ENCODE peak calls at places on chromosomes 12 and 14, in eight cellular contexts. One of them, this sample, is unnamed.

GRCh38 chr14:63781686-63782085 is 53.8 kb upstream of the SGPP1 start:
- DNase-seq in C1 segment of cervical spinal cord: no peak
- DNase-seq in bronchial epithelial cell: peak
- DNase-seq in substantia nigra: no peak
- DNase-seq in iris pigment epithelial cell: peak
- DNase-seq in left ventricle myocardium inferior: no peak
- DNase-seq in NT2/D1: no peak
- DNase-seq in T-cell: no peak
- DNase-seq in this sample: no peak

GRCh38 chr12:64907097-64907496 is 82.7 kb downstream of the TBC1D30 start:
- DNase-seq in C1 segment of cervical spinal cord: no peak
- DNase-seq in bronchial epithelial cell: no peak
- DNase-seq in substantia nigra: no peak
- DNase-seq in iris pigment epithelial cell: no peak
- DNase-seq in left ventricle myocardium inferior: no peak
- DNase-seq in NT2/D1: no peak
- DNase-seq in T-cell: no peak
- DNase-seq in this sample: no peak

GRCh38 chr12:51862947-51863346 is 14.4 kb upstream of the FIGNL2 start:
- DNase-seq in C1 segment of cervical spinal cord: no peak
- DNase-seq in bronchial epithelial cell: no peak
- DNase-seq in substantia nigra: no peak
- DNase-seq in iris pigment epithelial cell: no peak
- DNase-seq in left ventricle myocardium inferior: no peak
- DNase-seq in NT2/D1: no peak
- DNase-seq in T-cell: no peak
- DNase-seq in this sample: no peak

GRCh38 chr12:87160848-87161601 is 868.2 kb downstream of the C12orf50 start:
- DNase-seq in C1 segment of cervical spinal cord: no peak
- DNase-seq in bronchial epithelial cell: peak
- DNase-seq in substantia nigra: no peak
- DNase-seq in iris pigment epithelial cell: no peak
- DNase-seq in left ventricle myocardium inferior: no peak
- DNase-seq in NT2/D1: no peak
- DNase-seq in T-cell: no peak
- DNase-seq in this sample: no peak

GRCh38 chr12:109741286-109741969 is 27.8 kb downstream of the FAM222A start:
- DNase-seq in C1 segment of cervical spinal cord: no peak
- DNase-seq in bronchial epithelial cell: no peak
- DNase-seq in substantia nigra: no peak
- DNase-seq in iris pigment epithelial cell: no peak
- DNase-seq in left ventricle myocardium inferior: peak
- DNase-seq in NT2/D1: no peak
- DNase-seq in T-cell: no peak
- DNase-seq in this sample: no peak

GRCh38 chr12:4119157-4119761 is 154.3 kb upstream of the CCND2 start:
- DNase-seq in C1 segment of cervical spinal cord: no peak
- DNase-seq in bronchial epithelial cell: no peak
- DNase-seq in substantia nigra: no peak
- DNase-seq in iris pigment epithelial cell: no peak
- DNase-seq in left ventricle myocardium inferior: no peak
- DNase-seq in NT2/D1: no peak
- DNase-seq in T-cell: no peak
- DNase-seq in this sample: no peak

GRCh38 chr12:25249951-25250738 is 584 bp downstream of the KRAS start:
- DNase-seq in C1 segment of cervical spinal cord: peak
- DNase-seq in bronchial epithelial cell: no peak
- DNase-seq in substantia nigra: peak
- DNase-seq in iris pigment epithelial cell: peak
- DNase-seq in left ventricle myocardium inferior: peak
- DNase-seq in NT2/D1: peak
- DNase-seq in T-cell: peak
- DNase-seq in this sample: peak

GRCh38 chr14:71474866-71475265 is 457.4 kb upstream of the RGS6 start:
- DNase-seq in C1 segment of cervical spinal cord: no peak
- DNase-seq in bronchial epithelial cell: no peak
- DNase-seq in substantia nigra: no peak
- DNase-seq in iris pigment epithelial cell: no peak
- DNase-seq in left ventricle myocardium inferior: no peak
- DNase-seq in NT2/D1: no peak
- DNase-seq in T-cell: no peak
- DNase-seq in this sample: no peak

GRCh38 chr12:49389092-49389703 is 21.9 kb downstream of the SPATS2 start:
- DNase-seq in C1 segment of cervical spinal cord: peak
- DNase-seq in bronchial epithelial cell: no peak
- DNase-seq in substantia nigra: no peak
- DNase-seq in iris pigment epithelial cell: no peak
- DNase-seq in left ventricle myocardium inferior: peak
- DNase-seq in NT2/D1: no peak
- DNase-seq in T-cell: peak
- DNase-seq in this sample: no peak

GRCh38 chr14:76937181-76938091 is 91.1 kb downstream of the IRF2BPL start:
- DNase-seq in C1 segment of cervical spinal cord: no peak
- DNase-seq in bronchial epithelial cell: no peak
- DNase-seq in substantia nigra: peak
- DNase-seq in iris pigment epithelial cell: peak
- DNase-seq in left ventricle myocardium inferior: peak
- DNase-seq in NT2/D1: no peak
- DNase-seq in T-cell: no peak
- DNase-seq in this sample: peak

GRCh38 chr14:25375639-25376038 is 325.7 kb upstream of the STXBP6 start:
- DNase-seq in C1 segment of cervical spinal cord: no peak
- DNase-seq in bronchial epithelial cell: no peak
- DNase-seq in substantia nigra: no peak
- DNase-seq in iris pigment epithelial cell: no peak
- DNase-seq in left ventricle myocardium inferior: no peak
- DNase-seq in NT2/D1: no peak
- DNase-seq in T-cell: no peak
- DNase-seq in this sample: no peak

GRCh38 chr12:114041590-114041989 is 75.5 kb upstream of the RBM19 start:
- DNase-seq in C1 segment of cervical spinal cord: no peak
- DNase-seq in bronchial epithelial cell: no peak
- DNase-seq in substantia nigra: no peak
- DNase-seq in iris pigment epithelial cell: no peak
- DNase-seq in left ventricle myocardium inferior: no peak
- DNase-seq in NT2/D1: no peak
- DNase-seq in T-cell: no peak
- DNase-seq in this sample: no peak

GRCh38 chr12:70154087-70154486 is 89.1 kb upstream of the CNOT2 start:
- DNase-seq in C1 segment of cervical spinal cord: no peak
- DNase-seq in bronchial epithelial cell: peak
- DNase-seq in substantia nigra: no peak
- DNase-seq in iris pigment epithelial cell: no peak
- DNase-seq in left ventricle myocardium inferior: no peak
- DNase-seq in NT2/D1: no peak
- DNase-seq in T-cell: no peak
- DNase-seq in this sample: no peak

GRCh38 chr12:77402726-77403125 is 337.4 kb upstream of the E2F7 start:
- DNase-seq in C1 segment of cervical spinal cord: no peak
- DNase-seq in bronchial epithelial cell: peak
- DNase-seq in substantia nigra: no peak
- DNase-seq in iris pigment epithelial cell: peak
- DNase-seq in left ventricle myocardium inferior: no peak
- DNase-seq in NT2/D1: no peak
- DNase-seq in T-cell: no peak
- DNase-seq in this sample: no peak

GRCh38 chr14:61812347-61813100 is 50.3 kb downstream of the SNAPC1 start:
- DNase-seq in C1 segment of cervical spinal cord: peak
- DNase-seq in bronchial epithelial cell: no peak
- DNase-seq in substantia nigra: no peak
- DNase-seq in iris pigment epithelial cell: no peak
- DNase-seq in left ventricle myocardium inferior: no peak
- DNase-seq in NT2/D1: no peak
- DNase-seq in T-cell: no peak
- DNase-seq in this sample: no peak

GRCh38 chr14:68665792-68666195 is 127.1 kb downstream of the ZFP36L1 start:
- DNase-seq in C1 segment of cervical spinal cord: no peak
- DNase-seq in bronchial epithelial cell: no peak
- DNase-seq in substantia nigra: no peak
- DNase-seq in iris pigment epithelial cell: no peak
- DNase-seq in left ventricle myocardium inferior: no peak
- DNase-seq in NT2/D1: no peak
- DNase-seq in T-cell: no peak
- DNase-seq in this sample: no peak

GRCh38 chr12:95380997-95381786 is 92.8 kb upstream of the METAP2 start:
- DNase-seq in C1 segment of cervical spinal cord: no peak
- DNase-seq in bronchial epithelial cell: no peak
- DNase-seq in substantia nigra: no peak
- DNase-seq in iris pigment epithelial cell: peak
- DNase-seq in left ventricle myocardium inferior: no peak
- DNase-seq in NT2/D1: no peak
- DNase-seq in T-cell: no peak
- DNase-seq in this sample: no peak

GRCh38 chr12:34300376-34301250 is 278.3 kb downstream of the ALG10 start:
- DNase-seq in C1 segment of cervical spinal cord: no peak
- DNase-seq in bronchial epithelial cell: no peak
- DNase-seq in substantia nigra: no peak
- DNase-seq in iris pigment epithelial cell: no peak
- DNase-seq in left ventricle myocardium inferior: no peak
- DNase-seq in NT2/D1: no peak
- DNase-seq in T-cell: no peak
- DNase-seq in this sample: no peak

GRCh38 chr12:87931764-87932163 is 97.4 kb downstream of the C12orf50 start:
- DNase-seq in C1 segment of cervical spinal cord: no peak
- DNase-seq in bronchial epithelial cell: peak
- DNase-seq in substantia nigra: no peak
- DNase-seq in iris pigment epithelial cell: peak
- DNase-seq in left ventricle myocardium inferior: no peak
- DNase-seq in NT2/D1: no peak
- DNase-seq in T-cell: no peak
- DNase-seq in this sample: no peak

GRCh38 chr12:68240975-68241374 is 12.4 kb downstream of the IL22 start:
- DNase-seq in C1 segment of cervical spinal cord: no peak
- DNase-seq in bronchial epithelial cell: no peak
- DNase-seq in substantia nigra: no peak
- DNase-seq in iris pigment epithelial cell: peak
- DNase-seq in left ventricle myocardium inferior: no peak
- DNase-seq in NT2/D1: no peak
- DNase-seq in T-cell: peak
- DNase-seq in this sample: no peak

GRCh38 chr12:121205491-121205890 is 4.4 kb upstream of the P2RX4 start:
- DNase-seq in C1 segment of cervical spinal cord: no peak
- DNase-seq in bronchial epithelial cell: no peak
- DNase-seq in substantia nigra: no peak
- DNase-seq in iris pigment epithelial cell: no peak
- DNase-seq in left ventricle myocardium inferior: no peak
- DNase-seq in NT2/D1: no peak
- DNase-seq in T-cell: no peak
- DNase-seq in this sample: no peak

GRCh38 chr12:108129017-108129812 is at the start of gene WSCD2:
- DNase-seq in C1 segment of cervical spinal cord: peak
- DNase-seq in bronchial epithelial cell: peak
- DNase-seq in substantia nigra: peak
- DNase-seq in iris pigment epithelial cell: peak
- DNase-seq in left ventricle myocardium inferior: peak
- DNase-seq in NT2/D1: peak
- DNase-seq in T-cell: no peak
- DNase-seq in this sample: peak

GRCh38 chr14:105474478-105475268 is at the start of gene CRIP2:
- DNase-seq in C1 segment of cervical spinal cord: peak
- DNase-seq in bronchial epithelial cell: no peak
- DNase-seq in substantia nigra: peak
- DNase-seq in iris pigment epithelial cell: peak
- DNase-seq in left ventricle myocardium inferior: peak
- DNase-seq in NT2/D1: no peak
- DNase-seq in T-cell: no peak
- DNase-seq in this sample: peak

GRCh38 chr12:38155020-38155395 is 161.6 kb upstream of the ALG10B start:
- DNase-seq in C1 segment of cervical spinal cord: no peak
- DNase-seq in bronchial epithelial cell: no peak
- DNase-seq in substantia nigra: no peak
- DNase-seq in iris pigment epithelial cell: no peak
- DNase-seq in left ventricle myocardium inferior: no peak
- DNase-seq in NT2/D1: no peak
- DNase-seq in T-cell: no peak
- DNase-seq in this sample: no peak

This sample was measured in HAP-1.